ENCODE peak calls at places on chromosome 7, in five cellular contexts. J is HT-29, D is esophagus squamous epithelium, B is ELR, C is AG08396. V is an unnamed sample.

GRCh38 chr7:75914169-75914654 is 743 bp upstream of the POR start:
- DNase-seq in B (no peak), C (no peak), J (no peak), D (no peak), V (no peak)

GRCh38 chr7:24741691-24742639 is 15.3 kb downstream of the GSDME start:
- DNase-seq in C (peak; percentile 83), D (no peak), B (peak; percentile 99), J (no peak), V (no peak)

GRCh38 chr7:264541-265191 is 25.3 kb upstream of the FOXL3 start:
- DNase-seq in B (peak; percentile 29), J (peak; percentile 38), C (no peak), D (no peak), V (no peak)

GRCh38 chr7:84108119-84108518 is 86.5 kb downstream of the SEMA3A start:
- DNase-seq in J (no peak), B (no peak), C (no peak), D (no peak), V (no peak)

GRCh38 chr7:37027104-37027503 is 302.8 kb upstream of the AOAH start:
- DNase-seq in J (no peak), C (no peak), B (no peak), D (no peak), V (no peak)

GRCh38 chr7:28520074-28521015 is 108.0 kb downstream of the CREB5 start:
- DNase-seq in D (no peak), C (no peak), J (no peak), B (no peak), V (no peak)

GRCh38 chr7:13948019-13948781 is 41.3 kb downstream of the ETV1 start:
- DNase-seq in D (no peak), B (no peak), J (no peak), C (no peak), V (no peak)

GRCh38 chr7:142556745-142557144 is 192.5 kb upstream of the PRSS1 start:
- DNase-seq in J (peak; percentile 78), B (peak; percentile 98), D (no peak), C (peak; percentile 84), V (no peak)

GRCh38 chr7:32094516-32094915 is 24.3 kb upstream of the PDE1C start:
- DNase-seq in J (no peak), D (no peak), C (no peak), B (no peak), V (no peak)

GRCh38 chr7:39271386-39271785 is 293.7 kb downstream of the POU6F2 start:
- DNase-seq in C (no peak), J (peak; percentile 55), B (no peak), D (no peak), V (no peak)

GRCh38 chr7:121605297-121605640 is 209.2 kb upstream of the FAM3C start:
- DNase-seq in J (peak; percentile 43), B (peak; percentile 14), C (no peak), D (no peak), V (no peak)

GRCh38 chr7:716212-716611 is 10.3 kb upstream of the DNAAF5 start:
- DNase-seq in J (no peak), C (no peak), D (no peak), B (no peak), V (no peak)

GRCh38 chr7:22822486-22823141 is at the start of gene TOMM7:
- DNase-seq in B (peak; percentile 99), D (peak; percentile 34), J (peak; percentile 98), C (peak; percentile 96), V (peak; percentile 96)

GRCh38 chr7:41257660-41258059 is 445.2 kb downstream of the INHBA start:
- DNase-seq in J (no peak), B (no peak), D (no peak), C (no peak), V (no peak)

GRCh38 chr7:44311561-44312495 is 13.6 kb downstream of the CAMK2B start:
- DNase-seq in D (no peak), J (no peak), B (no peak), C (peak; percentile 2), V (no peak)

GRCh38 chr7:143504937-143505297 is 27.2 kb downstream of the TAS2R41 start:
- DNase-seq in D (no peak), B (no peak), J (peak; percentile 58), C (no peak), V (no peak)

GRCh38 chr7:142385528-142386340 is 127.9 kb upstream of the PRSS58 start:
- DNase-seq in J (peak; percentile 89), C (peak; percentile 54), B (peak; percentile 79), D (no peak), V (peak; percentile 47)

GRCh38 chr7:81256991-81257390 is 338.1 kb upstream of the SEMA3C start:
- DNase-seq in B (peak; percentile 24), J (no peak), C (peak; percentile 30), D (no peak), V (no peak)

GRCh38 chr7:73827568-73828106 is 3.2 kb upstream of the CLDN4 start:
- DNase-seq in C (no peak), B (no peak), D (no peak), J (peak; percentile 99), V (no peak)

GRCh38 chr7:46847126-46847525 is 734.8 kb downstream of the TNS3 start:
- DNase-seq in J (no peak), D (no peak), C (no peak), B (peak; percentile 5), V (no peak)

GRCh38 chr7:133828906-133829305 is 298.2 kb upstream of the LRGUK start:
- DNase-seq in D (no peak), B (peak; percentile 12), J (no peak), C (no peak), V (no peak)

GRCh38 chr7:101271021-101271420 is 26.1 kb upstream of the FIS1 start:
- DNase-seq in C (no peak), B (no peak), J (no peak), D (no peak), V (no peak)

GRCh38 chr7:130961128-130961601 is 227.2 kb upstream of the KLF14 start:
- DNase-seq in B (peak; percentile 83), J (peak; percentile 75), D (no peak), C (no peak), V (peak; percentile 73)

GRCh38 chr7:38694326-38694725 is 63.2 kb upstream of the AMPH start:
- DNase-seq in D (no peak), B (no peak), J (no peak), C (no peak), V (peak; percentile 23)

GRCh38 chr7:44956157-44956766 is 22.6 kb downstream of the MYO1G start:
- DNase-seq in J (no peak), D (no peak), C (no peak), B (no peak), V (no peak)

GRCh38 chr7:43332193-43332796 is 219.8 kb downstream of the HECW1 start:
- DNase-seq in B (no peak), D (no peak), J (no peak), C (no peak), V (no peak)

GRCh38 chr7:101596898-101597297 is 32.2 kb downstream of the MYL10 start:
- DNase-seq in D (no peak), J (no peak), C (no peak), B (no peak), V (no peak)

GRCh38 chr7:27312820-27313219 is 70.2 kb downstream of the EVX1 start:
- DNase-seq in C (no peak), J (no peak), B (no peak), D (no peak), V (no peak)

GRCh38 chr7:2638224-2638991 is 6.6 kb downstream of the TTYH3 start:
- DNase-seq in D (no peak), B (peak; percentile 59), C (peak; percentile 87), J (no peak), V (no peak)

GRCh38 chr7:96740130-96740529 is 30.5 kb upstream of the SEM1 start:
- DNase-seq in J (no peak), C (no peak), D (no peak), B (no peak), V (no peak)

GRCh38 chr7:96097802-96098201 is 224.1 kb downstream of the SLC25A13 start:
- DNase-seq in J (no peak), D (no peak), B (no peak), C (no peak), V (no peak)

GRCh38 chr7:34425194-34425593 is 232.8 kb upstream of the NPSR1 start:
- DNase-seq in B (peak; percentile 2), J (no peak), C (no peak), D (no peak), V (no peak)

GRCh38 chr7:43856996-43857395 is 12.3 kb downstream of the MRPS24 start:
- DNase-seq in D (no peak), B (peak; percentile 78), J (no peak), C (peak; percentile 41), V (no peak)

GRCh38 chr7:52143219-52143618 is 826.6 kb upstream of the COBL start:
- DNase-seq in J (no peak), D (no peak), B (no peak), C (no peak), V (no peak)

GRCh38 chr7:150476285-150476684 is 25.9 kb downstream of the GIMAP8 start:
- DNase-seq in C (no peak), B (no peak), J (no peak), D (no peak), V (no peak)

GRCh38 chr7:99108615-99109014 is 35.3 kb downstream of the SMURF1 start:
- DNase-seq in B (peak; percentile 71), C (peak; percentile 17), J (no peak), D (no peak), V (no peak)

GRCh38 chr7:85135931-85136330 is 50.9 kb downstream of the SEMA3D start:
- DNase-seq in D (no peak), J (no peak), C (peak; percentile 14), B (peak; percentile 93), V (no peak)

GRCh38 chr7:105003275-105003674 is 10.7 kb upstream of the KMT2E start:
- DNase-seq in J (peak; percentile 51), B (peak; percentile 82), C (no peak), D (no peak), V (no peak)